ENCODE peak calls at places on chromosomes 3 and 15, in six cellular contexts. T is adrenal gland, G is PC-9, C is esophagus squamous epithelium, P is uterus, B is OCI-LY7. Q is an unnamed sample.
A peak's percentile ranks its signal among the peaks of the same experiment; 100 is the strongest.

GRCh38 chr15:67458449-67458848 is 62.5 kb upstream of the C15orf61 start:
- DNase-seq in C (no peak), B (no peak), T (no peak), P (no peak), G (no peak), Q (no peak)

GRCh38 chr3:131396170-131396569 is 14.6 kb downstream of the NUDT16 start:
- DNase-seq in G (no peak), T (no peak), B (no peak), C (no peak), P (no peak), Q (no peak)

GRCh38 chr3:11651900-11652299 is 8.2 kb upstream of the VGLL4 start:
- DNase-seq in C (no peak), B (peak; percentile 56), T (no peak), P (no peak), G (no peak), Q (no peak)

GRCh38 chr3:12288466-12289129 is at the start of gene PPARG:
- DNase-seq in G (peak; percentile 72), T (peak; percentile 31), C (no peak), P (peak; percentile 38), B (no peak), Q (no peak)

GRCh38 chr3:99817047-99817436 is 620 bp upstream of the CMSS1 start:
- DNase-seq in G (peak; percentile 10), P (no peak), C (no peak), B (no peak), T (peak; percentile 28), Q (no peak)

GRCh38 chr3:58260261-58260731 is 22.7 kb downstream of the ABHD6 start:
- DNase-seq in C (no peak), P (no peak), T (no peak), G (peak; percentile 27), B (no peak), Q (no peak)

GRCh38 chr15:70061086-70061370 is 36.7 kb downstream of the TLE3 start:
- DNase-seq in T (no peak), B (no peak), P (peak; percentile 18), C (no peak), G (no peak), Q (no peak)

GRCh38 chr15:64051093-64051402 is 4.8 kb upstream of the DAPK2 start:
- DNase-seq in C (no peak), G (no peak), T (no peak), P (no peak), B (no peak), Q (no peak)

GRCh38 chr3:70120360-70120966 is 120.9 kb downstream of the SAMMSON start:
- DNase-seq in B (peak; percentile 67), P (peak; percentile 21), T (peak; percentile 74), C (no peak), G (peak; percentile 44), Q (peak; percentile 79)

GRCh38 chr3:129597087-129597791 is 9.2 kb downstream of the PLXND1 start:
- DNase-seq in G (no peak), T (no peak), B (no peak), P (peak; percentile 79), C (no peak), Q (no peak)

GRCh38 chr15:72516734-72517133 is 42.6 kb downstream of the ARIH1 start:
- DNase-seq in G (no peak), T (no peak), C (no peak), P (no peak), B (peak; percentile 10), Q (no peak)

DNA sequence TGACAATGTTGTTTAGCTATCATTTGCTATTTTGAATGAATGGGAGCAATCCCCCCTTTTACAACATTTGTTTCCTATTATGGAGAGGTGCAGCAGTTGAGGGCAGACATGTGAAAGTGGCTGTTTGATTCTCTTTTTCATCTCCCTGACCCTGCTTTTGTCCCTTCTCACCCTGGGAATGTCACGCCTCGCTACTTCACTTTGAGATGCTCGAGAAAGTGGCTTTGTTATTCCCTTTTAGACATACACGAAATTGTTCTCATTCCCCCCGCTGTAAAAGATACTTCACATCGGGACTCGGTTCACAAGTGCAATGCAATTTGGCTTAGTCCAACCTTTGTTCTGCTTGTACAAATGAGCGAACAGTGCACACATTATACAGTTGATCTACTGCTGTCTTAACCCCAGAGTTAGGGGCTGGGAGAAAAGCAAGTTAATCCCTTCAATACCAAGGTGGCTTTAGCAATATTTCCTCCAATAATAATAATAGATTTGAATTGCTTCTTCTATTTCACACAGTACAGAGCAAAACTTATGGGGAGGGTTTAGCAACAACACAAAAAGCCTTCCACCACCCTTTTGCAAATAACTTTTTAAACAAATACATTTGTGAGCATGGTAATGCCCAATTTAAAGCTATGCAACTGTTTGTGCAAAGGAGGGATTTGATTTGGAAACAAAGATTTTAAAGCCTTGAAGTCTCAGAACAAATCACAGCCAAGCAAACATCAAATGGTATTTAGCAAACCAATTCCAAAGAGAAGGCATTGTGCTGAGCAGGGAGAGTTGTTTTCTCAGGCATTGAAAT is 5.7 kb upstream of the FOXB1 start:
- DNase-seq in B (no peak), T (no peak), P (no peak), G (no peak), C (no peak), Q (no peak)
- H3K27ac ChIP-seq in B (no peak overlapping the region), T (no peak overlapping the region), P (no peak overlapping the region), G (no peak overlapping the region), C (no peak overlapping the region), Q (no peak overlapping the region)

DNA sequence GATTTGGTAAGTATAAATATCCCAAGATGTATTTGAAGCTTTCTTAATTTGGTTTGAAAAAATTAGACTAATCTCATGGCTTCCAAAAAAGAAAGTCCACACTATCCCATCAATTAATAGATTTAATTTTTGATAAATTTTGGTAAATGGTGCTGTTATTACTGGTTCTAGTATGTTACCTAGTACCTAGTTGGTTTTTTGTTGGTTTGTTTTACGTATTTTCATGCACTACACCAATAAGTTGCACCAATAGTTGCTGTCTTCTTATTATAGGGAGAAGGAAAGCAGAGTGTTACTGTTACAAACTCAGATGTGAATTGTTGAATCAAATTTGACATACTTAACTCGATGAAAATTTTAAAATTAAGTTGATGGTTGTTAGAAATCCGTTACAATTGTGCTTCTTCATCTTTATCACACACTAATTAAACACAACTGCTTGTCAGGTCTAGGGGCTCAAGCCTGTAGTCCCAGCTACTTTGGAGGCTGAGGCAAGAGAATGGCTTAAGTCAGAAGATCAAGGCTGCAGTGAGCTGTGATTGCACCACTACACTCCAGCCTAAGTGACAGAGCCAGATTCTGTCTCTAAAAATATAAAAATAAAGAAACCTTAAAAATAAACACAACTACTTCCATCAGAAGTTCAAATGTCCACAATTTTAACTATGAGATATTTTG is 23.1 kb upstream of the MBNL1 start:
- DNase-seq in C (no peak), G (no peak), P (no peak), B (peak; percentile 49), T (no peak), Q (no peak)
- H3K4me1 ChIP-seq in C (peaks cover 8% of the 10 kb centered on the region), G (peaks cover 17% of the 10 kb centered on the region), P (no peaks in the 10 kb centered on the region), B (peaks cover 64% of the 10 kb centered on the region), T (no peaks in the 10 kb centered on the region), Q (no peaks in the 10 kb centered on the region)

DNA sequence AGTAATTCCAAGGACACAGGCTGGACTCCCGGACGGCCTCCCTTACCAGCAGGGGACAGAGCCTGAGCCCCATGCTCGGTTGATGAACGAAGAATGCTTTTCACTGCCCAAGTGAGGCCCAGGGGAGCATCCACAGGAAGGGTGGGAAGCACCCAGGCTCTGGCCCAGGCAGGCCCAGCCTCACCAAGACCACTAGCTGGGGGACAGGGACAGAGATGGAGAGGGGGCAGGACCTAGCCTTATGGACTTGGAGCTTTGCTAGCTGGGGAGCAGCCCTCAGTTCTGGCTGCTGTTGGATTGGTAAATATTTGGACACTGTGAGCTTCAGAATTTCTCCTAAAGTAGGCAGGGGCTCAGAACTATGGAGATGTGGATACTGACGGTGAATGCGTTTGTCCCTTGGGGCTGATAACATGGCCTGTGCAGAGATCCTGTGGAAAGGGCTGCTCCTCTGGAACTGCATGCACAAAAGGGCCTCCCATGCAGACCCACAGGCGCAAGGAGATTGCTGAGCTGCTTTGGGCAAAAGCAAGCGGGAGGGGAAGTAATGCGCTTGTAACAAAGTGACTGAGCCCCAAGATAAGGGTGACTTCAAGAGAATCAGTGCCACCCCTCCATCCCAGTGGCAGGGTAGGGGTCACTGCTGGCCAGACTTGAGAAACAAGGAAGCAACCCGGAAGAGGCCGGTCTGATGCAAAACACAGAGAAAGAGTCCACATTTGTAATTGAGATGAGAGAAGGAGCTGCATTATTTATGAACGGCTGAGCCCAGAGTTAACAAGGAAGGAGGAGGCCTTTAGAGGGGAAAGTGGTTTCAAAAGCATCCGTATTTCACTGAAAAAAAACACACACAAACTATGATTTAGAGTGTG is 70.1 kb upstream of the MEF2A start:
- DNase-seq in G (no peak), T (no peak), P (no peak), C (no peak), B (no peak), Q (no peak)
- H3K4me3 ChIP-seq in G (no peak overlapping the region), T (no peak overlapping the region), P (no peak overlapping the region), C (no peak overlapping the region), B (no peak overlapping the region), Q (no peak overlapping the region)

GRCh38 chr3:46483799-46484198 is 14.0 kb upstream of the RTP3 start:
- DNase-seq in P (no peak), C (no peak), G (no peak), T (no peak), B (no peak), Q (no peak)
- H3K27ac ChIP-seq in P (no peak overlapping the region), C (no peak overlapping the region), G (no peak overlapping the region), T (no peak overlapping the region), B (no peak overlapping the region), Q (no peak overlapping the region)

GRCh38 chr15:57302640-57303257 is 73.6 kb upstream of the CGNL1 start:
- DNase-seq in P (no peak), C (no peak), B (no peak), G (no peak), T (no peak), Q (peak; percentile 42)
- H3K4me1 ChIP-seq in P (peaks cover 6% of the 10 kb centered on the region), C (peaks cover 12% of the 10 kb centered on the region), B (peaks cover 30% of the 10 kb centered on the region), G (no peaks in the 10 kb centered on the region), T (peaks cover 3% of the 10 kb centered on the region), Q (peaks cover 9% of the 10 kb centered on the region)

GRCh38 chr3:178274711-178275110 is 261.5 kb upstream of the KCNMB2 start:
- DNase-seq in G (no peak), C (no peak), T (no peak), B (no peak), P (no peak), Q (no peak)
- H3K4me3 ChIP-seq in G (no peak overlapping the region), C (no peak overlapping the region), T (no peak overlapping the region), B (no peak overlapping the region), P (no peak overlapping the region), Q (no peak overlapping the region)

DNA sequence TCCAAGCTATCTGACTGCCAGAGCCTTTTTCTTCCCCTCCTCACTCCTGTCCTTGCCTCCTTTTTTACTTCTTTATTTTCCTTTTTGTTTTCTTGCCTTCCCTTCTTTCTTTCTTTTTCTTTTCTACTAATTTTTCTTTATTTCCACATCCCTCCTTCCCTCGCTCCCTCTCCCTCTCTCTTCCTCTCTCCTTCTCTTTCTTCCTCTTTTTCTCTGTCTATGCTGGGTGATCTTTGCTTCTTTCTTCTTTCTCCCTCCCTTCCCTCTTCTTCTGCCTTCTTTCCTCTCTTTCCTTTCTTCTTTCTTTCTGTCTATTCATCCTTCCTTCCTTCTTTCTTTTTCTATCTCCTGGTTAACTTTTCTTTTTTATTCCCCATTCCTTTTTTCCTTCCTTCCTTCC is 564.8 kb downstream of the NSUN3 start:
- DNase-seq in C (no peak), B (no peak), G (no peak), T (no peak), P (no peak), Q (no peak)
- H3K27ac ChIP-seq in C (no peak overlapping the region), B (no peak overlapping the region), G (no peak overlapping the region), T (no peak overlapping the region), P (no peak overlapping the region), Q (no peak overlapping the region)

GRCh38 chr3:5766848-5767247 is 579.3 kb downstream of the EDEM1 start:
- DNase-seq in C (no peak), P (no peak), T (no peak), G (no peak), B (no peak), Q (no peak)
- H3K4me1 ChIP-seq in C (no peaks in the 10 kb centered on the region), P (no peaks in the 10 kb centered on the region), T (no peaks in the 10 kb centered on the region), G (no peaks in the 10 kb centered on the region), B (no peaks in the 10 kb centered on the region), Q (no peaks in the 10 kb centered on the region)

Q was measured in ascending aorta.